ENCODE peak calls at places on chromosomes 3 and 15, in five cellular contexts. E is breast epithelium, A is HCT116, O is psoas muscle, I is PC-3. V is an unnamed sample.

GRCh38 chr3:37107846-37108245 is 66.5 kb downstream of the LRRFIP2 start:
- DNase-seq in E (no peak), I (no peak), A (no peak), O (no peak), V (no peak)

GRCh38 chr15:52124270-52124878 is 11.8 kb upstream of the BCL2L10 start:
- DNase-seq in E (no peak), O (no peak), A (no peak), I (peak), V (no peak)

GRCh38 chr3:174408310-174408709 is 450.8 kb upstream of the NAALADL2 start:
- DNase-seq in A (no peak), E (no peak), O (no peak), I (peak), V (no peak)

GRCh38 chr3:170007031-170007663 is 30.6 kb upstream of the GPR160 start:
- DNase-seq in A (no peak), O (peak), I (no peak), E (no peak), V (no peak)

GRCh38 chr15:60838206-60838605 is 359.3 kb upstream of the ICE2 start:
- DNase-seq in E (no peak), I (no peak), A (no peak), O (no peak), V (no peak)

GRCh38 chr3:86653801-86654200 is 337.1 kb downstream of the VGLL3 start:
- DNase-seq in O (no peak), I (no peak), A (no peak), E (no peak), V (no peak)

GRCh38 chr15:96347181-96348111 is 16.9 kb downstream of the NR2F2 start:
- DNase-seq in O (peak), I (no peak), E (no peak), A (no peak), V (no peak)

GRCh38 chr3:113631143-113631542 is 65.3 kb downstream of the USF3 start:
- DNase-seq in O (no peak), I (no peak), E (no peak), A (no peak), V (no peak)

GRCh38 chr3:12405432-12406272 is 78.6 kb upstream of the TSEN2 start:
- DNase-seq in A (peak), I (peak), E (peak), O (peak), V (peak)

GRCh38 chr3:134371542-134372324 is 2.5 kb downstream of the AMOTL2 start:
- DNase-seq in E (no peak), I (no peak), O (no peak), A (no peak), V (no peak)

GRCh38 chr3:35597490-35597889 is 41.8 kb upstream of the ARPP21 start:
- DNase-seq in O (no peak), I (no peak), E (no peak), A (no peak), V (no peak)

GRCh38 chr3:73378207-73378606 is 246.5 kb downstream of the PDZRN3 start:
- DNase-seq in O (no peak), E (no peak), A (no peak), I (no peak), V (no peak)

GRCh38 chr3:12287727-12288465 is 974 bp upstream of the PPARG start:
- DNase-seq in I (peak), A (no peak), E (no peak), O (peak), V (no peak)

DNA sequence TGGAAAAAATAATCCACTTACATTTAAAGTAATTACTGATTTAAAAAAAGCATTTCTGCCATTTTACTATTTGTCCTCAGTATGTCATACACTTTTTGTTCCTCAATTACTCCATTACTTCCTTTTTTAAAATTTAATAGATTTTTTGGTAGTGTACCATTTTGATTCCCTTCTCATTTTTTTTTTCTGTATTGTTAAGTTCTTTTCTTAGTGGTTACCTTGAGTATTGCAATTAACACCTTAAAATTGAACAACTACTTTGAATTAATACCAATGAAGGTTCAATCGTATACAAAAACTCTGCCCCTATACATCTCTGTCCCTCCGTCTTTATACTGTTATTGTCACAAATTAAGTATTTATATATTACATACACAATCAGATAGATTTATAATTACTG is 240.6 kb upstream of the LMCD1 start:
- DNase-seq in E (no peak), O (no peak), I (no peak), A (no peak), V (no peak)
- TF ChIP-seq CTCF in E (no peak), O (no peak), I (no peak), A (peak), V (no peak)

DNA sequence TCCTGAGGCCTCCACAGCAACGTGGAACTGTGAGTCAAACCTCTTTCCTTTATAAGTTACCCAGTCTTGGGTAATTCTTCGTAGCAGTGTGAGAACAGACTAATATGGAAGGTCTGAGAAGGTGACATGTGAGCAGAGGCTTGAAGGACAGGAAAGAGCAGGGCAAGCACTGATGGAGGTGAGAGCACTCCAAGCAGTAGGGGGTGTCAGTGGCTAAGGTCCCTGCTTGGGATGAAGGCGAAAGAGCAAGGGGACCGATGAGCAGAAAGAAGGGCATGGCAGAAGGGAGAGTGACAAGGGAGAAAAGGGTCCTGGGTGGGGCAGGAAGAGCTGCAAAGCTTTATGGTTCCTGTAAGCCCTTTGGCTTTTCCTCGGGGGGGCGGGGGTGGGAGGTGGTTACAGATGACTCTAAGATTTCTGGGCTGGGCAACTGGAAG is 3.5 kb downstream of the EIF4E3 start:
- DNase-seq in E (no peak), A (no peak), O (no peak), I (no peak), V (no peak)
- H3K27ac ChIP-seq in E (no peak), A (no peak), O (no peak), I (no peak), V (no peak)

DNA sequence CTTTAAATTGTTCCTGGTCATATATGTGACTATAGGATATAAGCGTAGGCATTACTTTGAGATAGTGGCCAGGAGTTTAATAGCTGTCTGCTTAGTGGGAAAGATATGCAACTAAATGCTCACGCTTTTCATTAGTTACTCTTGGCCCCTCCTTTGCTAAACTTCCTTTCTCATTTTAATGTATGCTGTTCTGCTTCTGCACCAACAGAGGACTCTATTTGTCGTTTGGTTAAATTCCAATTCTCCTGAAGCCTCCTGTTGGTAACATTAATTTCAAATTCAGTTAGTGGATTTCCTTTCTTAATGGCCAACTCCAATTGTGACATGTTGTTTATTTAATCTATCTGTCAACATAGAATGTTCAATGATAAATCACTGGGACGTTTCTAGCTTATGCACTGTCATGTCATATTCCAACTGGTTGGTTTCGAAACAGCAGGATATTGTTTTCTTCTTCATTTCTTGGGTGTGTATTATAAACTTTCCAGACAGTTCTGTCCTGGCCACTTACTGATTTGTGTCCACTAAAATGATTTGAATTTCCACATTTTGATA is 467.4 kb upstream of the BCHE start:
- DNase-seq in I (peak), A (no peak), E (no peak), O (no peak), V (no peak)
- TF ChIP-seq CTCF in I (peak), A (no peak), E (no peak), O (no peak), V (no peak)

GRCh38 chr15:80155001-80155377 is 2.2 kb downstream of the FAH start:
- DNase-seq in I (no peak), O (no peak), E (no peak), A (no peak), V (no peak)

GRCh38 chr15:80152180-80152895 is 461 bp upstream of the FAH start:
- DNase-seq in A (peak), I (peak), O (peak), E (peak), V (peak)

GRCh38 chr15:80154336-80154735 is 1.5 kb downstream of the FAH start:
- DNase-seq in E (no peak), I (no peak), A (no peak), O (no peak), V (no peak)

GRCh38 chr15:80152896-80153876 is at the start of gene FAH:
- DNase-seq in O (no peak), I (peak), A (no peak), E (no peak), V (no peak)

GRCh38 chr15:80153900-80154299 is 1.1 kb downstream of the FAH start:
- DNase-seq in I (no peak), O (no peak), A (no peak), E (no peak), V (no peak)
- H3K27ac ChIP-seq in I (no peak), O (peak), A (no peak), E (peak), V (peak)

DNA sequence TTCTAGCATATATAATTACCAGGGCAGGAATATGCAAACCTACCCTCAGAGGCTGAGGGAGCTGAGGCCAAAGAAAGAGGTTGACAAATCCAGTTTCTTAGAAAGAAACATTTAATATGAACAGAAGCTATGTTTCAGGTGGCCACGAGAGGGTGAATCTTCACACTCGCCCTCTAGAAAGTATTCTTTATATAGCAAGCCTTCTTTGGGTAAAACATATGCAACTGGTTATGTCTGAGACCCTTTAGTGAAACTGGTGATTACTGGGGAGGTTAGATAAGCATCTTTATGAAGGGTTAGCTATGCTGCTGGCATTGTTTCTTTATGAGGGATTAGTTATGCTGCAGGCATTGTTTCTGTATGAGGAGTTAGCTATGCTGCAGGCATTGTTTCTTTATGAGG is 50.7 kb upstream of the GOLGA6L2 start:
- DNase-seq in O (no peak), I (peak), E (no peak), A (no peak), V (no peak)
- TF ChIP-seq CTCF in O (peak), I (peak), E (no peak), A (peak), V (no peak)

DNA sequence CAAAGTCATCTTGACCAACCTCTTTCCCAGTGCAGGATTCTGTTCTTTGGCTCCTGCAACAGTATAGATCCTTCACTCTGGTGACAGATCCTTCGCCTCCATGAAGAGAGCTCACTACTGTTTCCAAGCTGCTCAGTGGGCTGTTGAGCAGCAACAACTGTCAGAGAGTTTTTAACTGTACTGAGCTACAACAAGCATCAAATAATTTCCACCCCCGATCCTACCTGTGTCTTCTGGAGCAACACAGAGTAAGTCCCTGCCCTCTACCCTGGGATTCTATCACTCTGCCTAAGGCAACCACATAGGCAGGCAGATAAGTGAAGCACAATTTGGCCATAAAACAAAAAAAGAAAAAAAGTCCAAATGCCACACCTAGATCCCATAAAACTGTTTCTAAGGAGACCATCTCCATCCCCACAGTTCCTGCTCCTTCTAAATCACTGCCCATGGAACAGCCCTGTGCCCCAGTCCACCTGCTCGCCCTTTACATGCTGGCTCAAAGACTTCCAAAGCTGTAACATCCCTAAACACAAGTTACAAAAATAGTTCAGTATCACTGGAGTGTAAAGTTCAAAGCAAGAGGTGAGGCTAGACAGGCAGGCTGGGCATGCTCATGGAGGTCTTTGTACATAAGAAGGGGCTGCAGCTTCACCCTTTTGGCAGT is 37.8 kb upstream of the ANPEP start:
- DNase-seq in O (no peak), A (no peak), E (no peak), I (peak), V (no peak)
- H3K27ac ChIP-seq in O (no peak), A (no peak), E (no peak), I (peak), V (no peak)

V was measured in thoracic aorta.